ENCODE peak calls at places on chromosomes 6 and 20, in six cellular contexts. Y is CD4-positive, alpha-beta T cell; T is SK-N-SH; E is naive thymus-derived CD4-positive, alpha-beta T cell; X is Peyer's patch; V is IMR-90. W is an unnamed sample.
A peak's percentile ranks its signal among the peaks of the same experiment; 100 is the strongest.

GRCh38 chr6:130969807-130970491 is 93.1 kb downstream of the EPB41L2 start:
- DNase-seq in Y (no peak), T (no peak), E (no peak), X (no peak), V (peak; percentile 67), W (no peak)

GRCh38 chr6:15443119-15443518 is 197.2 kb downstream of the JARID2 start:
- DNase-seq in Y (no peak), T (no peak), E (no peak), X (no peak), V (peak; percentile 94), W (no peak)

GRCh38 chr6:89940225-89941027 is 46.2 kb downstream of the GJA10 start:
- DNase-seq in Y (peak; percentile 54), T (peak; percentile 83), E (peak; percentile 75), X (no peak), V (peak; percentile 86), W (peak; percentile 30)

GRCh38 chr20:48740269-48740603 is 87.6 kb downstream of the PREX1 start:
- DNase-seq in Y (no peak), T (no peak), E (no peak), X (no peak), V (no peak), W (no peak)

GRCh38 chr20:32010096-32010495 is at the start of gene CCM2L:
- DNase-seq in Y (no peak), T (no peak), E (no peak), X (no peak), V (no peak), W (no peak)

GRCh38 chr6:31057426-31058003 is 47.2 kb downstream of the MUC22 start:
- DNase-seq in Y (no peak), T (no peak), E (no peak), X (no peak), V (peak; percentile 63), W (no peak)

GRCh38 chr6:107652526-107653182 is 162.7 kb downstream of the SOBP start:
- DNase-seq in Y (no peak), T (no peak), E (no peak), X (no peak), V (no peak), W (no peak)

GRCh38 chr20:43459022-43459942 is 1.6 kb downstream of the SRSF6 start:
- DNase-seq in Y (no peak), T (no peak), E (no peak), X (no peak), V (peak; percentile 20), W (no peak)

GRCh38 chr6:17042422-17043147 is 59.3 kb upstream of the STMND1 start:
- DNase-seq in Y (no peak), T (peak; percentile 28), E (no peak), X (no peak), V (peak; percentile 68), W (peak; percentile 4)

GRCh38 chr20:38109657-38110524 is 55.2 kb downstream of the TGM2 start:
- DNase-seq in Y (no peak), T (no peak), E (no peak), X (no peak), V (peak; percentile 79), W (no peak)

GRCh38 chr20:45406260-45407066 is 1.6 kb upstream of the DBNDD2 start:
- DNase-seq in Y (peak; percentile 25), T (peak; percentile 80), E (peak; percentile 39), X (peak; percentile 87), V (no peak), W (peak; percentile 47)

GRCh38 chr6:4776493-4776966 is 326 bp downstream of the CDYL start:
- DNase-seq in Y (no peak), T (peak; percentile 89), E (peak; percentile 30), X (no peak), V (no peak), W (no peak)

GRCh38 chr20:42565106-42565990 is 624.4 kb downstream of the PTPRT start:
- DNase-seq in Y (no peak), T (peak; percentile 62), E (no peak), X (no peak), V (no peak), W (no peak)

GRCh38 chr20:49460916-49461315 is 21.6 kb downstream of the KCNB1 start:
- DNase-seq in Y (no peak), T (no peak), E (no peak), X (no peak), V (no peak), W (no peak)

GRCh38 chr6:170284126-170284773 is 6.6 kb downstream of the DLL1 start:
- DNase-seq in Y (no peak), T (no peak), E (no peak), X (peak; percentile 42), V (no peak), W (no peak)

GRCh38 chr6:157158897-157159296 is 164.4 kb downstream of the TMEM242 start:
- DNase-seq in Y (no peak), T (no peak), E (no peak), X (no peak), V (no peak), W (no peak)

GRCh38 chr6:163533443-163533842 is 118.9 kb downstream of the QKI start:
- DNase-seq in Y (no peak), T (no peak), E (no peak), X (no peak), V (peak; percentile 97), W (no peak)

GRCh38 chr6:109389650-109390274 is 7.5 kb upstream of the CD164 start:
- DNase-seq in Y (no peak), T (no peak), E (no peak), X (no peak), V (peak; percentile 41), W (no peak)

DNA sequence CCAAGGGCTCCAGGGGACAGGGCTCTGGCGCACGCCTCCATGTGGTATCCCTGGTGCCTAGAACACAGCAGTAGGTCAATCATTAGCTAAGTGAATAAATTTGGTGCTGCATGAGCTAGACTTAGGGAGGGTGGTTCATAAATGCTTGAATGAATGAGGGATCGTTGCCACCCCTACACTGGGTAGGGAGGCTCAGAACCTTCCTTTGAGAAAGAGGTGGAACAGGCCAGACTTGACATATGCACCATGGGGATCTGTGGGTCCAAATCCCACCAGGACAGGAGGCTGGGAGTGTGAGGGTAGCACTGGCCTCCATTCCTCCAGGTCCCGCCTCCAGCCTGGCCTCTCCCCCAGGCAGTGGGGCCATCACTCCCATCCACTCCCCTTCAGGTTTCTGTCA is 13.8 kb downstream of the TEAD3 start:
- DNase-seq in Y (no peak), T (no peak), E (no peak), X (no peak), V (no peak), W (no peak)
- H3K27ac ChIP-seq in Y (no peak overlapping the region), T (no peak overlapping the region), E (no peak overlapping the region), X (no peak overlapping the region), V (no peak overlapping the region), W (no peak overlapping the region)

GRCh38 chr20:23640018-23640872 is 2.5 kb upstream of the CST3 start:
- DNase-seq in Y (no peak), T (no peak), E (no peak), X (no peak), V (no peak), W (no peak)

GRCh38 chr20:23643665-23644064 is 5.9 kb upstream of the CST3 start:
- DNase-seq in Y (no peak), T (no peak), E (no peak), X (no peak), V (no peak), W (no peak)

GRCh38 chr20:23639490-23639958 is 1.8 kb upstream of the CST3 start:
- DNase-seq in Y (no peak), T (no peak), E (no peak), X (no peak), V (no peak), W (no peak)

GRCh38 chr20:23641936-23642751 is 4.4 kb upstream of the CST3 start:
- DNase-seq in Y (no peak), T (no peak), E (no peak), X (no peak), V (peak; percentile 87), W (no peak)

GRCh38 chr20:23640873-23641667 is 3.3 kb upstream of the CST3 start:
- DNase-seq in Y (no peak), T (no peak), E (no peak), X (no peak), V (no peak), W (no peak)
- H3K27ac ChIP-seq in Y (no peak overlapping the region), T (no peak overlapping the region), E (no peak overlapping the region), X (no peak overlapping the region), V (no peak overlapping the region), W (no peak overlapping the region)

DNA sequence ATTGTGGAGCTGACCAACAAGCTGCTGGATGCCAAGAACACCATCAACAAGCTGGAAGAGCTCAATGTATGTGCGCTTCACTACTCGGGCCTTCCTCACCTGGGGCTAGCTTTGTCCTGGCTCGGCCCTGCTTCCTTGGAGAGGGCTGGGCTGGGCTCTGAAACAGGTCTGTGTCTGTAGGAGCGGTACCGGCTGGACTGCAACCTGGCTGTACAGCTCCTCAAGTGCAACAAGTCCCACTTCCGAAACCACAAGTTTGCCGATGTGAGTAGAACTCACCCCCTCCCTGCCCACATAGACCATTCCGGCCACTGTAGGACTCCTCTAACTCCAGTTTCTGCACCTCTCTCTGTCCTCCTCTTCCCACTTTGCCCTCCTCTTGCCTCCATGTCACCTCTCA is 6.7 kb downstream of the LRRC73 start:
- DNase-seq in Y (no peak), T (no peak), E (no peak), X (no peak), V (no peak), W (no peak)
- H3K27ac ChIP-seq in Y (no peak overlapping the region), T (no peak overlapping the region), E (no peak overlapping the region), X (no peak overlapping the region), V (no peak overlapping the region), W (no peak overlapping the region)

GRCh38 chr6:6695711-6696048 is 107.2 kb downstream of the LY86 start:
- DNase-seq in Y (no peak), T (no peak), E (no peak), X (no peak), V (no peak), W (no peak)
- H3K27ac ChIP-seq in Y (no peak overlapping the region), T (no peak overlapping the region), E (no peak overlapping the region), X (peak overlapping the region; percentile 13), V (no peak overlapping the region), W (no peak overlapping the region)

GRCh38 chr6:104813552-104813951 is 46.2 kb downstream of the HACE1 start:
- DNase-seq in Y (no peak), T (no peak), E (no peak), X (no peak), V (no peak), W (no peak)
- H3K27ac ChIP-seq in Y (no peak overlapping the region), T (no peak overlapping the region), E (no peak overlapping the region), X (no peak overlapping the region), V (no peak overlapping the region), W (no peak overlapping the region)

GRCh38 chr6:25017932-25018581 is 82.3 kb upstream of the RIPOR2 start:
- DNase-seq in Y (peak; percentile 74), T (no peak), E (peak; percentile 83), X (no peak), V (peak; percentile 65), W (peak; percentile 14)
- H3K27ac ChIP-seq in Y (peak overlapping the region; percentile 44), T (no peak overlapping the region), E (peak overlapping the region; percentile 61), X (no peak overlapping the region), V (no peak overlapping the region), W (no peak overlapping the region)

DNA sequence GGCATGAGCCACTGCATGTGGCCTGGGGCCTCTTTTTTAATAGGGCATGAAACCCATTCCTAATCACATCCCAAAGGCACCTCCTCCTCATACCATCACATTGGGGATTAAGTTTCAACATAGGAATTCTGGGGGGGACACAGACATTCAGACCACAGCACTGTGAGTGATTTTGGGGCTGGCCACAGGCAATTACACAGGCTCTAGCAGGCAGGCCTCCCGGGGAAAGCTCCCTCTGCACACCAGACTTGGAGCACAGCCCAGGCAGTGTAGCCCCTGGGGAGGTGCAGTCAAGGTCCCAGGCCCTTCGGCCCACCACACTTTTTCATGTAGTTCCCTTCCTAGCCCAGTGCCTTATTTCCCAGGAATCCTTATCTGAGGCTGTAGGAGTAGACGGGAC is 5.5 kb downstream of the SFT2D1 start:
- DNase-seq in Y (no peak), T (no peak), E (no peak), X (no peak), V (no peak), W (no peak)
- H3K27ac ChIP-seq in Y (no peak overlapping the region), T (no peak overlapping the region), E (no peak overlapping the region), X (no peak overlapping the region), V (no peak overlapping the region), W (no peak overlapping the region)

W was measured in caudate nucleus.